ENCODE peak calls at places on chromosomes 12 and 14, in ten cellular contexts. One of them, this sample, is unnamed.

GRCh38 chr12:42002563-42002962 is 142.1 kb downstream of the GXYLT1 start:
- DNase-seq in CD8-positive, alpha-beta T cell: no peak
- DNase-seq in hepatocyte: no peak
- DNase-seq in H7: no peak
- DNase-seq in activated naive CD8-positive, alpha-beta T cell treated with anti-CD3 and anti-CD28 coated beads, Interleukin-2, amount 50 U/mL, for 24 hours: no peak
- DNase-seq in T-helper 2 cell treated with Interferon-gamma antibody and Interleukin-4, amounts not matched to agents 5 μg/mL and 100 μg/mL, for 36 hours: no peak
- DNase-seq in heart left ventricle: no peak
- DNase-seq in EH: no peak
- DNase-seq in mammary epithelial cell: no peak
- DNase-seq in anterior cingulate cortex: no peak
- DNase-seq in this sample: no peak

GRCh38 chr14:20262642-20263128 is 23.6 kb downstream of the OR11H4 start:
- DNase-seq in CD8-positive, alpha-beta T cell: no peak
- DNase-seq in H7: no peak
- DNase-seq in heart left ventricle: no peak
- DNase-seq in hepatocyte: no peak
- DNase-seq in EH: peak
- DNase-seq in mammary epithelial cell: peak
- DNase-seq in activated naive CD8-positive, alpha-beta T cell treated with anti-CD3 and anti-CD28 coated beads, Interleukin-2, amount 50 U/mL, for 24 hours: no peak
- DNase-seq in anterior cingulate cortex: no peak
- DNase-seq in T-helper 2 cell treated with Interferon-gamma antibody and Interleukin-4, amounts not matched to agents 5 μg/mL and 100 μg/mL, for 36 hours: no peak
- DNase-seq in this sample: no peak

GRCh38 chr12:124784871-124785572 is 78.6 kb downstream of the SCARB1 start:
- DNase-seq in T-helper 2 cell treated with Interferon-gamma antibody and Interleukin-4, amounts not matched to agents 5 μg/mL and 100 μg/mL, for 36 hours: no peak
- DNase-seq in hepatocyte: no peak
- DNase-seq in CD8-positive, alpha-beta T cell: no peak
- DNase-seq in activated naive CD8-positive, alpha-beta T cell treated with anti-CD3 and anti-CD28 coated beads, Interleukin-2, amount 50 U/mL, for 24 hours: no peak
- DNase-seq in anterior cingulate cortex: no peak
- DNase-seq in H7: peak
- DNase-seq in EH: no peak
- DNase-seq in mammary epithelial cell: no peak
- DNase-seq in heart left ventricle: no peak
- DNase-seq in this sample: no peak

GRCh38 chr12:27506645-27507189 is 17.3 kb upstream of the PPFIBP1 start:
- DNase-seq in activated naive CD8-positive, alpha-beta T cell treated with anti-CD3 and anti-CD28 coated beads, Interleukin-2, amount 50 U/mL, for 24 hours: no peak
- DNase-seq in hepatocyte: no peak
- DNase-seq in heart left ventricle: peak
- DNase-seq in anterior cingulate cortex: no peak
- DNase-seq in EH: no peak
- DNase-seq in H7: no peak
- DNase-seq in CD8-positive, alpha-beta T cell: no peak
- DNase-seq in T-helper 2 cell treated with Interferon-gamma antibody and Interleukin-4, amounts not matched to agents 5 μg/mL and 100 μg/mL, for 36 hours: no peak
- DNase-seq in mammary epithelial cell: no peak
- DNase-seq in this sample: no peak

GRCh38 chr12:25689996-25690501 is 137.0 kb upstream of the LMNTD1 start:
- DNase-seq in mammary epithelial cell: peak
- DNase-seq in H7: no peak
- DNase-seq in anterior cingulate cortex: no peak
- DNase-seq in EH: peak
- DNase-seq in T-helper 2 cell treated with Interferon-gamma antibody and Interleukin-4, amounts not matched to agents 5 μg/mL and 100 μg/mL, for 36 hours: no peak
- DNase-seq in activated naive CD8-positive, alpha-beta T cell treated with anti-CD3 and anti-CD28 coated beads, Interleukin-2, amount 50 U/mL, for 24 hours: no peak
- DNase-seq in hepatocyte: peak
- DNase-seq in CD8-positive, alpha-beta T cell: no peak
- DNase-seq in heart left ventricle: no peak
- DNase-seq in this sample: peak

GRCh38 chr12:11965258-11965910 is 105.4 kb upstream of the BCL2L14 start:
- DNase-seq in hepatocyte: no peak
- DNase-seq in T-helper 2 cell treated with Interferon-gamma antibody and Interleukin-4, amounts not matched to agents 5 μg/mL and 100 μg/mL, for 36 hours: no peak
- DNase-seq in activated naive CD8-positive, alpha-beta T cell treated with anti-CD3 and anti-CD28 coated beads, Interleukin-2, amount 50 U/mL, for 24 hours: no peak
- DNase-seq in H7: no peak
- DNase-seq in heart left ventricle: no peak
- DNase-seq in mammary epithelial cell: no peak
- DNase-seq in EH: no peak
- DNase-seq in CD8-positive, alpha-beta T cell: no peak
- DNase-seq in anterior cingulate cortex: no peak
- DNase-seq in this sample: no peak

GRCh38 chr14:101065696-101066694 is 162.5 kb upstream of the RTL1 start:
- DNase-seq in activated naive CD8-positive, alpha-beta T cell treated with anti-CD3 and anti-CD28 coated beads, Interleukin-2, amount 50 U/mL, for 24 hours: no peak
- DNase-seq in T-helper 2 cell treated with Interferon-gamma antibody and Interleukin-4, amounts not matched to agents 5 μg/mL and 100 μg/mL, for 36 hours: no peak
- DNase-seq in anterior cingulate cortex: no peak
- DNase-seq in hepatocyte: no peak
- DNase-seq in mammary epithelial cell: no peak
- DNase-seq in heart left ventricle: no peak
- DNase-seq in H7: no peak
- DNase-seq in CD8-positive, alpha-beta T cell: no peak
- DNase-seq in EH: no peak
- DNase-seq in this sample: peak

GRCh38 chr12:10849425-10849878 is at the start of gene PRR4:
- DNase-seq in mammary epithelial cell: peak
- DNase-seq in EH: no peak
- DNase-seq in heart left ventricle: no peak
- DNase-seq in H7: no peak
- DNase-seq in T-helper 2 cell treated with Interferon-gamma antibody and Interleukin-4, amounts not matched to agents 5 μg/mL and 100 μg/mL, for 36 hours: no peak
- DNase-seq in hepatocyte: no peak
- DNase-seq in activated naive CD8-positive, alpha-beta T cell treated with anti-CD3 and anti-CD28 coated beads, Interleukin-2, amount 50 U/mL, for 24 hours: no peak
- DNase-seq in CD8-positive, alpha-beta T cell: no peak
- DNase-seq in anterior cingulate cortex: no peak
- DNase-seq in this sample: no peak

GRCh38 chr12:124774462-124775167 is 89.0 kb downstream of the SCARB1 start:
- DNase-seq in heart left ventricle: no peak
- DNase-seq in hepatocyte: no peak
- DNase-seq in CD8-positive, alpha-beta T cell: peak
- DNase-seq in anterior cingulate cortex: peak
- DNase-seq in H7: no peak
- DNase-seq in activated naive CD8-positive, alpha-beta T cell treated with anti-CD3 and anti-CD28 coated beads, Interleukin-2, amount 50 U/mL, for 24 hours: peak
- DNase-seq in EH: peak
- DNase-seq in mammary epithelial cell: peak
- DNase-seq in T-helper 2 cell treated with Interferon-gamma antibody and Interleukin-4, amounts not matched to agents 5 μg/mL and 100 μg/mL, for 36 hours: peak
- DNase-seq in this sample: no peak

GRCh38 chr12:55172686-55173085 is 46.5 kb downstream of the OR9K2 start:
- DNase-seq in hepatocyte: no peak
- DNase-seq in heart left ventricle: no peak
- DNase-seq in EH: no peak
- DNase-seq in mammary epithelial cell: peak
- DNase-seq in anterior cingulate cortex: no peak
- DNase-seq in T-helper 2 cell treated with Interferon-gamma antibody and Interleukin-4, amounts not matched to agents 5 μg/mL and 100 μg/mL, for 36 hours: no peak
- DNase-seq in activated naive CD8-positive, alpha-beta T cell treated with anti-CD3 and anti-CD28 coated beads, Interleukin-2, amount 50 U/mL, for 24 hours: no peak
- DNase-seq in CD8-positive, alpha-beta T cell: no peak
- DNase-seq in H7: no peak
- DNase-seq in this sample: no peak

GRCh38 chr12:75964150-75964549 is 67.4 kb downstream of the PHLDA1 start:
- DNase-seq in anterior cingulate cortex: no peak
- DNase-seq in CD8-positive, alpha-beta T cell: no peak
- DNase-seq in mammary epithelial cell: no peak
- DNase-seq in H7: no peak
- DNase-seq in T-helper 2 cell treated with Interferon-gamma antibody and Interleukin-4, amounts not matched to agents 5 μg/mL and 100 μg/mL, for 36 hours: no peak
- DNase-seq in hepatocyte: peak
- DNase-seq in EH: no peak
- DNase-seq in activated naive CD8-positive, alpha-beta T cell treated with anti-CD3 and anti-CD28 coated beads, Interleukin-2, amount 50 U/mL, for 24 hours: no peak
- DNase-seq in heart left ventricle: peak
- DNase-seq in this sample: peak

GRCh38 chr14:77094672-77095284 is 3.3 kb upstream of the CIPC start:
- DNase-seq in mammary epithelial cell: peak
- DNase-seq in activated naive CD8-positive, alpha-beta T cell treated with anti-CD3 and anti-CD28 coated beads, Interleukin-2, amount 50 U/mL, for 24 hours: peak
- DNase-seq in EH: peak
- DNase-seq in hepatocyte: peak
- DNase-seq in H7: peak
- DNase-seq in anterior cingulate cortex: peak
- DNase-seq in T-helper 2 cell treated with Interferon-gamma antibody and Interleukin-4, amounts not matched to agents 5 μg/mL and 100 μg/mL, for 36 hours: peak
- DNase-seq in heart left ventricle: peak
- DNase-seq in CD8-positive, alpha-beta T cell: peak
- DNase-seq in this sample: peak

GRCh38 chr12:65998031-65998430 is 132.5 kb downstream of the LLPH start:
- DNase-seq in mammary epithelial cell: no peak
- DNase-seq in CD8-positive, alpha-beta T cell: no peak
- DNase-seq in H7: no peak
- DNase-seq in EH: peak
- DNase-seq in activated naive CD8-positive, alpha-beta T cell treated with anti-CD3 and anti-CD28 coated beads, Interleukin-2, amount 50 U/mL, for 24 hours: no peak
- DNase-seq in hepatocyte: no peak
- DNase-seq in T-helper 2 cell treated with Interferon-gamma antibody and Interleukin-4, amounts not matched to agents 5 μg/mL and 100 μg/mL, for 36 hours: no peak
- DNase-seq in heart left ventricle: no peak
- DNase-seq in anterior cingulate cortex: no peak
- DNase-seq in this sample: no peak

GRCh38 chr12:107092669-107093546 is 441 bp downstream of the CRY1 start:
- DNase-seq in activated naive CD8-positive, alpha-beta T cell treated with anti-CD3 and anti-CD28 coated beads, Interleukin-2, amount 50 U/mL, for 24 hours: peak
- DNase-seq in anterior cingulate cortex: peak
- DNase-seq in hepatocyte: peak
- DNase-seq in H7: peak
- DNase-seq in heart left ventricle: no peak
- DNase-seq in EH: peak
- DNase-seq in T-helper 2 cell treated with Interferon-gamma antibody and Interleukin-4, amounts not matched to agents 5 μg/mL and 100 μg/mL, for 36 hours: peak
- DNase-seq in CD8-positive, alpha-beta T cell: peak
- DNase-seq in mammary epithelial cell: no peak
- DNase-seq in this sample: peak

GRCh38 chr12:111293266-111294009 is 75.5 kb downstream of the PHETA1 start:
- DNase-seq in CD8-positive, alpha-beta T cell: no peak
- DNase-seq in mammary epithelial cell: no peak
- DNase-seq in activated naive CD8-positive, alpha-beta T cell treated with anti-CD3 and anti-CD28 coated beads, Interleukin-2, amount 50 U/mL, for 24 hours: no peak
- DNase-seq in EH: no peak
- DNase-seq in hepatocyte: no peak
- DNase-seq in T-helper 2 cell treated with Interferon-gamma antibody and Interleukin-4, amounts not matched to agents 5 μg/mL and 100 μg/mL, for 36 hours: no peak
- DNase-seq in heart left ventricle: no peak
- DNase-seq in H7: peak
- DNase-seq in anterior cingulate cortex: no peak
- DNase-seq in this sample: no peak

GRCh38 chr14:96055753-96056508 is 16.8 kb downstream of the C14orf132 start:
- DNase-seq in T-helper 2 cell treated with Interferon-gamma antibody and Interleukin-4, amounts not matched to agents 5 μg/mL and 100 μg/mL, for 36 hours: no peak
- DNase-seq in mammary epithelial cell: no peak
- DNase-seq in heart left ventricle: peak
- DNase-seq in EH: no peak
- DNase-seq in CD8-positive, alpha-beta T cell: no peak
- DNase-seq in anterior cingulate cortex: peak
- DNase-seq in activated naive CD8-positive, alpha-beta T cell treated with anti-CD3 and anti-CD28 coated beads, Interleukin-2, amount 50 U/mL, for 24 hours: no peak
- DNase-seq in H7: no peak
- DNase-seq in hepatocyte: no peak
- DNase-seq in this sample: no peak

GRCh38 chr14:22878271-22879246 is 4.5 kb upstream of the REM2 start:
- DNase-seq in H7: peak
- DNase-seq in EH: no peak
- DNase-seq in activated naive CD8-positive, alpha-beta T cell treated with anti-CD3 and anti-CD28 coated beads, Interleukin-2, amount 50 U/mL, for 24 hours: no peak
- DNase-seq in T-helper 2 cell treated with Interferon-gamma antibody and Interleukin-4, amounts not matched to agents 5 μg/mL and 100 μg/mL, for 36 hours: no peak
- DNase-seq in hepatocyte: no peak
- DNase-seq in mammary epithelial cell: no peak
- DNase-seq in CD8-positive, alpha-beta T cell: no peak
- DNase-seq in heart left ventricle: no peak
- DNase-seq in anterior cingulate cortex: no peak
- DNase-seq in this sample: no peak

GRCh38 chr14:85415015-85415712 is 114.8 kb upstream of the FLRT2 start:
- DNase-seq in heart left ventricle: peak
- DNase-seq in activated naive CD8-positive, alpha-beta T cell treated with anti-CD3 and anti-CD28 coated beads, Interleukin-2, amount 50 U/mL, for 24 hours: no peak
- DNase-seq in hepatocyte: peak
- DNase-seq in EH: peak
- DNase-seq in T-helper 2 cell treated with Interferon-gamma antibody and Interleukin-4, amounts not matched to agents 5 μg/mL and 100 μg/mL, for 36 hours: no peak
- DNase-seq in CD8-positive, alpha-beta T cell: no peak
- DNase-seq in anterior cingulate cortex: no peak
- DNase-seq in H7: peak
- DNase-seq in mammary epithelial cell: peak
- DNase-seq in this sample: no peak

GRCh38 chr12:26701604-26702215 is 131.3 kb downstream of the ITPR2 start:
- DNase-seq in hepatocyte: peak
- DNase-seq in mammary epithelial cell: peak
- DNase-seq in activated naive CD8-positive, alpha-beta T cell treated with anti-CD3 and anti-CD28 coated beads, Interleukin-2, amount 50 U/mL, for 24 hours: no peak
- DNase-seq in CD8-positive, alpha-beta T cell: no peak
- DNase-seq in heart left ventricle: no peak
- DNase-seq in anterior cingulate cortex: no peak
- DNase-seq in EH: peak
- DNase-seq in T-helper 2 cell treated with Interferon-gamma antibody and Interleukin-4, amounts not matched to agents 5 μg/mL and 100 μg/mL, for 36 hours: no peak
- DNase-seq in H7: no peak
- DNase-seq in this sample: no peak

GRCh38 chr12:8844665-8845064 is 22.2 kb downstream of the A2ML1 start:
- DNase-seq in mammary epithelial cell: no peak
- DNase-seq in T-helper 2 cell treated with Interferon-gamma antibody and Interleukin-4, amounts not matched to agents 5 μg/mL and 100 μg/mL, for 36 hours: no peak
- DNase-seq in activated naive CD8-positive, alpha-beta T cell treated with anti-CD3 and anti-CD28 coated beads, Interleukin-2, amount 50 U/mL, for 24 hours: no peak
- DNase-seq in EH: no peak
- DNase-seq in anterior cingulate cortex: peak
- DNase-seq in H7: no peak
- DNase-seq in heart left ventricle: peak
- DNase-seq in CD8-positive, alpha-beta T cell: no peak
- DNase-seq in hepatocyte: no peak
- DNase-seq in this sample: no peak